ENCODE peak calls at places on chromosome 19, in four cellular contexts. X is HCT116, S is AG09309, A is WTC11. B is an unnamed sample.

GRCh38 chr19:50870417-50871089 is 2.7 kb upstream of the KLK2 start:
- DNase-seq in X (no peak), S (no peak), A (peak; percentile 44), B (no peak)

GRCh38 chr19:37997911-37998344 is 90.9 kb downstream of the SIPA1L3 start:
- DNase-seq in X (peak; percentile 91), S (peak; percentile 98), A (no peak), B (no peak)

GRCh38 chr19:55372316-55373081 is 2.2 kb upstream of the IL11 start:
- DNase-seq in X (no peak), S (no peak), A (no peak), B (no peak)

GRCh38 chr19:5579286-5579685 is 11.5 kb upstream of the TINCR start:
- DNase-seq in X (no peak), S (no peak), A (no peak), B (no peak)

GRCh38 chr19:55251296-55252081 is 7.3 kb downstream of the PPP6R1 start:
- DNase-seq in X (no peak), S (no peak), A (no peak), B (no peak)

GRCh38 chr19:18985257-18985656 is 44.2 kb upstream of the HOMER3 start:
- DNase-seq in X (no peak), S (no peak), A (no peak), B (peak; percentile 69)

GRCh38 chr19:41422955-41423354 is 4.2 kb downstream of the B3GNT8 start:
- DNase-seq in X (no peak), S (no peak), A (no peak), B (no peak)

GRCh38 chr19:58561373-58562125 is 3.1 kb upstream of the UBE2M start:
- DNase-seq in X (no peak), S (no peak), A (no peak), B (no peak)

GRCh38 chr19:12788682-12789097 is 2.6 kb upstream of the JUNB start:
- DNase-seq in X (no peak), S (no peak), A (peak; percentile 53), B (peak; percentile 73)

DNA sequence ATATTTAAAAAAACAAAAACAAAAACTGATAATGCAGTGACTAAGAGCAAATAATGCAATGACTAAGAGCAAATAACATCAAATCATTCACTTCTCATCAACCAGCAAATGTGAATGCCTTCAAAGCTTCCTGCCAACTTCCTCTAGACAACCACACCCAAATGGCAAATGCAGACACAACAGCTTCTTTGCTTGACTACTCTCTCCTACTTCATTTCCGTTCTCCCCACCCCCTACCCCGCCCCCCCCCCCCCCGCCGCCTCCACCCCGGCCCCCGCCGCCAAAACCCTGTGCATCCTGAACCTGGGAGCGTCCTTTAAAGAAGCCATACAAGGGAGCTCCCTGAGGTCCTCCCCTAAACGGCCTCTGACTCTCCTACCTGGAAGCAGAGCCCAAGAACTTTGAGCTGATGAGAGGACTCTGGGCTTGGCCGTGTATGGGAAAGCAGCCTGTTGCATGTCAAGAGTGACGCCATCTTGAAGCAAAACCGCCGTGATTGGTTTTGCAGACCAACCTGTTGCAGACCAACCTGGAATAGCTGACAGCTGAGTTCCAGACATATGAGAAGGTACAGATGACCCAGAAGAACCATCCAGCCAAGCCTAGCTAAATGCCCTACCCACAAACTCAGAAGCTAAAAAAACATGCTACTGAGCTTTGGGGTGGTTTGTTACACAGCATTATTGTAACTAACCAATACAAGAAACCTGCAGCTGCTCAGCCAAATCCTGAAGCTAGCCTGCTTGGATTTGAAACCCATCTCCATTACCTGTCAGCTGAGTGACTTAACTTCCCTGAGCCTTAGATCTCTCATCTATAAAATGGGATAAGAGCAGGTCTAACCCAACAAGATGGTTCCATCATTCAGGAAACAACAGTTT is 24.7 kb downstream of the TEX101 start:
- DNase-seq in X (peak; percentile 38), S (no peak), A (no peak), B (no peak)
- TF ChIP-seq CTCF in X (no peak), S (no peak), A (no peak), B (no peak)

DNA sequence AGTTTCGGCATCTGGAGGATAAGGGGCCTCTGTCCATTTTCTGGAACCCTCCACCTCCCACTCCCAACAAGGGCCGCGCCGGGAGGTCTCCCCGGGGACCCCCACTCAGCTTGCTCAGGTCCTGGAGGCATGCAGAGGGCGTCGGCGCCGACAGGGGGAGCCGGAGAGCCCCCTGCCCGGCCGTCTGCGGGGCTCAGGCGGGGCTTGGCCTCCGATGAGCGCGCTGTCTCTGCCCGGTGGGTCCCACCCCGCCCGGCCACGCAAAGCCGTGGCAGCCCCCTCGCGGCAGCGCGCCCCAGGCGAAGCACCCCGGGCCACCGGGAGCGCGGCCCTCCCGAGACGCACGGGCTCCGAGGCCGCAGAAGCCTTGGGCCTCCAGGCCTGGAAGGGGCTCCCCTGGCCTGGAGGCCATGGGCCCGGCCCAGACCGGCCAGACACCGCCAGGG is 149.7 kb upstream of the ZNF536 start:
- DNase-seq in X (no peak), S (no peak), A (peak; percentile 76), B (no peak)
- TF ChIP-seq CTCF in X (peak; percentile 82), S (peak; percentile 42), A (peak; percentile 84), B (peak; percentile 60)

DNA sequence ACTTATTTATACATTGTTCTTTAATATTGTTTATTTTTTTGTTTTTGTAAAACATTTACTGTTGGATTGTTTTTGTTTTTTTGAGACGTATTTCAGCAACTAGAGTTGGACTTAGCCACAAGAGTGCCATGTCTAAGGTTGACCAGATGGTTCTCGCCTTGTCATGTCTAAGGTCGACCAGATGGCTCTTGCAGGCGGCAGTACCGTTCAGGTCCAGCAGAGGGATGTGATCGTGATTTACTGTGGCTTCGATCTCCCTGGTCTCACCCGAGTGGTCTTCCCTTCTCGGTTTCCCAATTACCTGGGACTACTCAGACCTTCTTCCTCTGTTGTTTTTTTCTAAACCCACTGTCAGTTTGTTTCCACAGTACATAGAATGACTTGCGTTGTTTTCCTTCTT is 1438.6 kb downstream of the UQCRFS1 start:
- DNase-seq in X (no peak), S (no peak), A (peak; percentile 29), B (no peak)
- TF ChIP-seq CTCF in X (peak; percentile 48), S (peak; percentile 31), A (peak; percentile 26), B (no peak)

DNA sequence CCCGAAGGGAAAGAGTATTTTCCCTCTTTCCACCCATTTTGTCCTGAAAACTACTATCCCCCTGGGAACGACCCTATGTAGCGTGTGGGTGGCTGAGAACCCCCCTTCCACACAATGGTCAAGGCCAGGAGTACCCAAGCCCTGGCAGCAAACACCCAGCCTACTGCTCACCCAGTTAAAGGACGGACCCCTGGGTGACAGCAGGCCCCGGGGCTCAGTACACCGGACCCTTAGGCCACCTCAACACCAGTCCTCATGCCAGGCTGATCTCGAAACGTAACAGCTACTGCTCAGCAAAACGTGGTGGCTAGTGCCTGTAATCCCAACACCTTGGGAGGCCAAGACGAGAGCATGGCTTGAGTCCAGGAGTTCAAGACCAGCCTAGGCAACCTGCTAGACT is 1.4 kb downstream of the ANKRD27 start:
- DNase-seq in X (no peak), S (no peak), A (no peak), B (no peak)
- TF ChIP-seq CTCF in X (no peak), S (no peak), A (no peak), B (no peak)

B was measured in CD14-positive monocyte.